ENCODE peak calls at places on chromosomes 13 and 19, in six cellular contexts. D is choroid plexus epithelial cell, J is myocyte, C is ACHN, H is AG10803, U is SK-MEL-5. X is an unnamed sample.

GRCh38 chr13:33639640-33640080 is 178.3 kb upstream of the RFC3 start:
- DNase-seq in D (no peak), J (peak), C (no peak), H (no peak), U (no peak), X (peak)

GRCh38 chr19:1263198-1263597 is 5.9 kb upstream of the CIRBP start:
- DNase-seq in D (no peak), J (peak), C (no peak), H (no peak), U (no peak), X (no peak)

GRCh38 chr13:53151692-53152421 is 123.2 kb downstream of the OLFM4 start:
- DNase-seq in D (peak), J (no peak), C (peak), H (peak), U (peak), X (no peak)

GRCh38 chr13:35818577-35819165 is 312.5 kb downstream of the DCLK1 start:
- DNase-seq in D (peak), J (peak), C (peak), H (peak), U (peak), X (peak)

GRCh38 chr19:12574036-12574435 is 22.8 kb upstream of the ZNF564 start:
- DNase-seq in D (no peak), J (no peak), C (no peak), H (no peak), U (no peak), X (no peak)

GRCh38 chr13:51974485-51974884 is 36.8 kb downstream of the ATP7B start:
- DNase-seq in D (no peak), J (no peak), C (no peak), H (no peak), U (no peak), X (no peak)

GRCh38 chr13:114177245-114178010 is 1.6 kb upstream of the CFAP97D2 start:
- DNase-seq in D (no peak), J (peak), C (no peak), H (no peak), U (peak), X (no peak)

GRCh38 chr13:92413452-92413851 is 813.2 kb upstream of the GPC6 start:
- DNase-seq in D (no peak), J (no peak), C (no peak), H (no peak), U (no peak), X (no peak)

GRCh38 chr13:24713022-24713421 is 32.8 kb downstream of the ATP12A start:
- DNase-seq in D (no peak), J (peak), C (no peak), H (no peak), U (no peak), X (no peak)

GRCh38 chr13:35648109-35648508 is 171.6 kb upstream of the MAB21L1 start:
- DNase-seq in D (peak), J (no peak), C (no peak), H (peak), U (no peak), X (no peak)

GRCh38 chr13:45826741-45827140 is 24.8 kb downstream of the SIAH3 start:
- DNase-seq in D (no peak), J (no peak), C (no peak), H (no peak), U (no peak), X (no peak)

GRCh38 chr13:40168425-40169155 is 497.9 kb downstream of the FOXO1 start:
- DNase-seq in D (no peak), J (peak), C (no peak), H (no peak), U (peak), X (peak)

GRCh38 chr19:55042688-55043087 is 4.6 kb upstream of the GP6 start:
- DNase-seq in D (no peak), J (no peak), C (no peak), H (no peak), U (no peak), X (no peak)